ENCODE peak calls at places on chromosomes 16 and 17, in eight cellular contexts. E, G, F, Q, Z, P, B and O are unnamed samples.

GRCh38 chr16:14324581-14324980 is 253.5 kb downstream of the MRTFB start:
- DNase-seq in E (no peak), G (no peak), F (no peak), Q (no peak), Z (no peak), P (no peak), B (no peak), O (no peak)

GRCh38 chr16:81610144-81610842 is 165.7 kb downstream of the CMIP start:
- DNase-seq in E (no peak), G (no peak), F (peak), Q (no peak), Z (no peak), P (no peak), B (no peak), O (no peak)

GRCh38 chr17:80261159-80261894 is 675 bp downstream of the RNF213 start:
- DNase-seq in E (peak), G (peak), F (peak), Q (peak), Z (no peak), P (no peak), B (no peak), O (peak)

GRCh38 chr17:73318427-73318813 is 6.6 kb upstream of the CDC42EP4 start:
- DNase-seq in E (no peak), G (no peak), F (no peak), Q (no peak), Z (no peak), P (no peak), B (no peak), O (no peak)

GRCh38 chr17:44220211-44221071 is 966 bp upstream of the UBTF start:
- DNase-seq in E (no peak), G (no peak), F (peak), Q (peak), Z (peak), P (no peak), B (no peak), O (peak)

GRCh38 chr17:80068301-80069160 is 32.1 kb downstream of the CCDC40 start:
- DNase-seq in E (no peak), G (no peak), F (no peak), Q (no peak), Z (no peak), P (no peak), B (no peak), O (no peak)

GRCh38 chr17:64150237-64151015 is 20.5 kb upstream of the ERN1 start:
- DNase-seq in E (no peak), G (no peak), F (no peak), Q (no peak), Z (no peak), P (no peak), B (no peak), O (peak)

GRCh38 chr16:89410794-89411309 is 79.5 kb downstream of the ANKRD11 start:
- DNase-seq in E (no peak), G (no peak), F (peak), Q (peak), Z (no peak), P (peak), B (no peak), O (peak)

GRCh38 chr17:40304464-40304863 is 4.5 kb upstream of the RARA start:
- DNase-seq in E (no peak), G (no peak), F (no peak), Q (no peak), Z (no peak), P (no peak), B (no peak), O (no peak)

GRCh38 chr17:46976626-46977270 is 2.3 kb downstream of the RPRML start:
- DNase-seq in E (no peak), G (no peak), F (no peak), Q (no peak), Z (no peak), P (no peak), B (no peak), O (no peak)

GRCh38 chr16:80158766-80159165 is 382.0 kb upstream of the DYNLRB2 start:
- DNase-seq in E (no peak), G (no peak), F (no peak), Q (no peak), Z (no peak), P (no peak), B (no peak), O (no peak)